ENCODE peak calls at places on chromosomes 12 and 14, in four cellular contexts. R, D, Q and M are unnamed samples.

GRCh38 chr12:97556201-97556824 is 93.7 kb downstream of the RMST start:
- DNase-seq in D (peak), R (no peak), Q (peak), M (no peak)

GRCh38 chr12:12511895-12512674 is 50.6 kb downstream of the DUSP16 start:
- DNase-seq in R (no peak), Q (no peak), D (no peak), M (no peak)

GRCh38 chr14:55530464-55530863 is 49.5 kb upstream of the KTN1 start:
- DNase-seq in Q (no peak), D (no peak), R (no peak), M (no peak)

GRCh38 chr12:92034858-92035401 is 110.7 kb downstream of the BTG1 start:
- DNase-seq in Q (peak), R (peak), D (peak), M (peak)

GRCh38 chr14:50714452-50715073 is 46.5 kb upstream of the SAV1 start:
- DNase-seq in Q (no peak), R (peak), D (no peak), M (no peak)

GRCh38 chr14:23327947-23328744 is 6.9 kb downstream of the PABPN1 start:
- DNase-seq in R (peak), Q (peak), D (no peak), M (peak)

GRCh38 chr12:570949-571794 is 92.1 kb downstream of the NINJ2 start:
- DNase-seq in D (peak), R (peak), Q (peak), M (peak)

GRCh38 chr14:52350445-52350844 is 36.3 kb downstream of the PTGER2 start:
- DNase-seq in D (no peak), R (no peak), Q (no peak), M (no peak)

GRCh38 chr14:55123101-55123500 is 6.0 kb upstream of the LGALS3 start:
- DNase-seq in D (no peak), Q (peak), R (peak), M (peak)

GRCh38 chr14:100084591-100084990 is 19.4 kb downstream of the EVL start:
- DNase-seq in R (no peak), D (no peak), Q (no peak), M (no peak)

GRCh38 chr12:5561057-5561456 is 129.1 kb downstream of the NTF3 start:
- DNase-seq in D (no peak), Q (no peak), R (no peak), M (no peak)

GRCh38 chr12:109921982-109922381 is 21.9 kb downstream of the TCHP start:
- DNase-seq in R (no peak), Q (no peak), D (no peak), M (no peak)

GRCh38 chr14:30915596-30915995 is 41.2 kb downstream of the COCH start:
- DNase-seq in Q (no peak), R (no peak), D (no peak), M (no peak)

GRCh38 chr14:28577711-28578131 is 188.9 kb upstream of the FOXG1 start:
- DNase-seq in R (no peak), Q (no peak), D (no peak), M (peak)

GRCh38 chr12:38586652-38587219 is 270.2 kb downstream of the ALG10B start:
- DNase-seq in D (no peak), Q (no peak), R (no peak), M (no peak)

GRCh38 chr12:76455582-76456345 is 103.8 kb downstream of the OSBPL8 start:
- DNase-seq in R (peak), D (no peak), Q (peak), M (peak)

GRCh38 chr12:122852336-122853275 is 17.3 kb downstream of the HIP1R start:
- DNase-seq in D (no peak), Q (no peak), R (peak), M (peak)

GRCh38 chr12:4118017-4118510 is 155.5 kb upstream of the CCND2 start:
- DNase-seq in R (no peak), D (peak), Q (no peak), M (peak)

GRCh38 chr14:100674428-100674827 is 52.3 kb upstream of the DLK1 start:
- DNase-seq in Q (no peak), R (no peak), D (no peak), M (no peak)

GRCh38 chr12:113214938-113215400 is 6.3 kb upstream of the TPCN1 start:
- DNase-seq in Q (peak), D (peak), R (peak), M (peak)